ENCODE peak calls at places on chromosomes 4 and X, in nine cellular contexts. Q is activated T-helper 1 cell treated with anti-CD3 and anti-CD28 coated beads, Interleukin-2, amount 50 U/mL, for 16 hours; H is gastrocnemius medialis; D is heart left ventricle; V is glutamatergic neuron; Z is activated CD4-positive, alpha-beta T cell treated with anti-CD3 and anti-CD28 coated beads, Interleukin-2, amount 10 ng/mL, durations not matched to agents 7 days and 5 days; K is nucleus accumbens; T is HuH-7; M is NCI-H1694. L is an unnamed sample.

GRCh38 chr4:7192252-7193039 is at the start of gene SORCS2:
- DNase-seq in Q (no peak), H (peak), K (peak), D (peak), V (peak), T (peak), Z (peak), M (peak), L (no peak)

GRCh38 chr4:212438-213174 is 88.3 kb downstream of the ZNF718 start:
- DNase-seq in Z (no peak), T (no peak), K (peak), V (peak), M (no peak), H (peak), Q (no peak), D (peak), L (peak)

GRCh38 chr4:8109406-8110065 is 49.1 kb downstream of the ABLIM2 start:
- DNase-seq in H (no peak), Q (no peak), K (no peak), T (no peak), V (no peak), M (no peak), Z (no peak), D (no peak), L (peak)

GRCh38 chr4:71025654-71026053 is 32.2 kb downstream of the DCK start:
- DNase-seq in Q (no peak), K (no peak), V (no peak), H (no peak), M (no peak), D (no peak), T (no peak), Z (no peak), L (no peak)

GRCh38 chr4:67713531-67714247 is 12.7 kb upstream of the UBA6 start:
- DNase-seq in V (no peak), T (no peak), Z (no peak), D (no peak), Q (no peak), H (no peak), M (no peak), K (no peak), L (no peak)

GRCh38 chrX:38170556-38170955 is 50.1 kb downstream of the SRPX start:
- DNase-seq in V (no peak), M (no peak), H (no peak), Q (no peak), K (no peak), Z (no peak), D (no peak), T (no peak), L (no peak)

GRCh38 chr4:8830056-8830455 is 41.6 kb downstream of the HMX1 start:
- DNase-seq in K (no peak), H (no peak), D (no peak), Q (no peak), Z (no peak), M (no peak), T (no peak), V (no peak), L (no peak)

GRCh38 chrX:104335765-104336164 is 81.0 kb upstream of the ESX1 start:
- DNase-seq in Z (no peak), Q (no peak), K (no peak), T (no peak), V (no peak), H (no peak), M (no peak), D (no peak), L (no peak)

L was measured in Right ventricle myocardium inferior.